ENCODE peak calls at places on chromosome 6, in five cellular contexts. B is lower lobe of right lung, T is coronary artery, J is Peyer's patch, D is colonic mucosa. Q is an unnamed sample.

GRCh38 chr6:134347916-134348805 is 30.2 kb upstream of the SGK1 start:
- DNase-seq in B (no peak), T (peak), J (no peak), D (no peak), Q (peak)

GRCh38 chr6:142893088-142893487 is 51.9 kb downstream of the HIVEP2 start:
- DNase-seq in B (no peak), T (no peak), J (no peak), D (no peak), Q (no peak)

GRCh38 chr6:11616200-11616611 is 78.7 kb downstream of the TMEM170B start:
- DNase-seq in B (no peak), T (peak), J (no peak), D (no peak), Q (no peak)

GRCh38 chr6:166279393-166279679 is 28.9 kb downstream of the PRR18 start:
- DNase-seq in B (no peak), T (no peak), J (no peak), D (no peak), Q (no peak)

GRCh38 chr6:123091896-123092271 is 95.8 kb downstream of the CLVS2 start:
- DNase-seq in B (no peak), T (no peak), J (no peak), D (no peak), Q (no peak)

GRCh38 chr6:104689551-104690205 is 170.0 kb downstream of the HACE1 start:
- DNase-seq in B (no peak), T (no peak), J (no peak), D (no peak), Q (no peak)

GRCh38 chr6:92521553-92521952 is 897.8 kb downstream of the EPHA7 start:
- DNase-seq in B (no peak), T (no peak), J (no peak), D (no peak), Q (no peak)

GRCh38 chr6:81950877-81951276 is 198.4 kb upstream of the TENT5A start:
- DNase-seq in B (no peak), T (no peak), J (no peak), D (no peak), Q (no peak)

GRCh38 chr6:117976030-117976651 is 69.1 kb downstream of the SLC35F1 start:
- DNase-seq in B (no peak), T (no peak), J (no peak), D (peak), Q (no peak)

GRCh38 chr6:119587537-119587936 is 238.0 kb upstream of the MAN1A1 start:
- DNase-seq in B (no peak), T (no peak), J (no peak), D (no peak), Q (no peak)

GRCh38 chr6:16404456-16404855 is 166.1 kb downstream of the GMPR start:
- DNase-seq in B (no peak), T (no peak), J (no peak), D (no peak), Q (no peak)

GRCh38 chr6:16405349-16405865 is 167.0 kb downstream of the GMPR start:
- DNase-seq in B (no peak), T (no peak), J (no peak), D (no peak), Q (no peak)

GRCh38 chr6:16401868-16402267 is 163.5 kb downstream of the GMPR start:
- DNase-seq in B (no peak), T (no peak), J (no peak), D (no peak), Q (no peak)

GRCh38 chr6:16402501-16402900 is 164.1 kb downstream of the GMPR start:
- DNase-seq in B (no peak), T (no peak), J (no peak), D (no peak), Q (peak)

GRCh38 chr6:16403831-16404230 is 165.4 kb downstream of the GMPR start:
- DNase-seq in B (no peak), T (no peak), J (no peak), D (no peak), Q (no peak)
- TF ChIP-seq CTCF in B (no peak), T (no peak), J (no peak), D (no peak), Q (peak)

GRCh38 chr6:125191916-125192609 is 38.5 kb downstream of the TPD52L1 start:
- DNase-seq in B (peak), T (no peak), J (peak), D (peak), Q (peak)
- TF ChIP-seq CTCF in B (peak), T (no peak), J (peak), D (peak), Q (peak)

DNA sequence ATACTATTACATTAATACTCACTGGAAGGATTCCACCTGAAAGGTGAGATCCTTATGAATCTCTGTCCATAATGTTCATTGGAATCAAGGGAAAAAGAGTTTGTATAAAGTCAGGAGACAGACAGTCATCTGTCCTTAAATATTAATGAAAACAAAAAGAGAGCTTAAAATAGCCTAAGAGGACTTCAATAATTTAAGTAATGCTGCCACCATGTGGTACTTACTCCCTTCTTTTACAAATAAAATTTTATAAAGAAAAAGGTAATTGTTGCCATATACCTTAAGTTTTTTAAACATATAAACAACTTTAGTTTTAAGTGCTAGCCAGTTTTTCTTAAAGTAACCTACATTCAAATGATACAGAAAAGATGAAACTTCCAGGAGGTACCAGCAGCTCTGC is 5.1 kb downstream of the BLOC1S5 start:
- DNase-seq in B (no peak), T (no peak), J (no peak), D (no peak), Q (no peak)
- TF ChIP-seq CTCF in B (peak), T (peak), J (peak), D (peak), Q (no peak)

GRCh38 chr6:129753422-129753821 is 43.4 kb upstream of the ARHGAP18 start:
- DNase-seq in B (no peak), T (no peak), J (no peak), D (no peak), Q (no peak)
- TF ChIP-seq CTCF in B (no peak), T (no peak), J (no peak), D (no peak), Q (no peak)

GRCh38 chr6:108914235-108915022 is 66.2 kb downstream of the ARMC2 start:
- DNase-seq in B (no peak), T (no peak), J (no peak), D (no peak), Q (no peak)
- TF ChIP-seq CTCF in B (peak), T (no peak), J (peak), D (peak), Q (peak)

DNA sequence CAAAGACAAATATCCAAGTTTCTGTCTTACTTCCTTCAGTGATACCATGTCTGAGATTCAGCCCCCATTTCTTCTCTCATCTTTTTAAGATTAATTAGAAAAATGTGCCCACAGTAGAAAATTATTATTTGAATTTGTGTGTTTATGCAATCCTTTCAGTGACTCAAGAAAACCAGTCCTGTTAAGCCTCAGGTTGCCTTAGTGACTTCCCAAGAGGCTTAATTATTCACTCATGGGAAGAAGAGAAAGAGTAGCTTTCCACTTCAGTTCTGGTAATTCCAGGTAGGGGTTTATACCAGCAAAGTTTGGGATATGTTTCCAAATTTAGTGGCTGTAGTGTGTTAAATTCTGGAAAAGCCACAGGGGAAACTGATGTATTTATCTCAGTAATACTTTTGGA is 149.1 kb downstream of the RIMS1 start:
- DNase-seq in B (no peak), T (no peak), J (no peak), D (no peak), Q (no peak)
- TF ChIP-seq CTCF in B (no peak), T (no peak), J (no peak), D (no peak), Q (no peak)

DNA sequence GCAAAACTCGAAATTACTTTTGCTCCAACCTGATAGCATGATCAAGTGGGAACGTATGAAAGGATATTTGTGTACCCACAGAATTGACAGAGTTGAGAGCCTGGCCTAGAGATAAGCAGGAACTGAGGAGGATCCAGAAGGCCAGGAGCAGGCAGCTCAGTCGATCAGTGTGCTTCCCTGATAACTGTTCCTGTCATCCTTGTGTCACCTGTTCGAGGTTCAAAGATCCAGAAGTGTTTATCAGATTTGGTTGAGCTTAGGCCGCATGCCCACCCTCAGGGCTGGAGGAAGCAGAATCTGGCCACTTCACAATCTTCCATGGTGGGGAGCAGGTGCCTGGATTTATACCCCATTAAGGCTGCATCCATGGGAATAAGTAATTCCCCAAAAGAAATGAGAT is 124.8 kb downstream of the QRSL1 start:
- DNase-seq in B (no peak), T (no peak), J (no peak), D (no peak), Q (no peak)
- TF ChIP-seq CTCF in B (no peak), T (no peak), J (no peak), D (no peak), Q (no peak)

GRCh38 chr6:88722691-88723090 is 240.7 kb downstream of the RNGTT start:
- DNase-seq in B (no peak), T (no peak), J (no peak), D (no peak), Q (no peak)
- TF ChIP-seq CTCF in B (no peak), T (no peak), J (no peak), D (no peak), Q (no peak)

Q was measured in tibial nerve.